ENCODE peak calls at places on chromosomes 1 and 21, in six cellular contexts. K, B, W, H, Z and R are unnamed samples.

GRCh38 chr1:180311011-180311730 is 81.1 kb downstream of the LHX4 start:
- DNase-seq in K (peak; percentile 76), B (no peak), W (no peak), H (no peak), Z (no peak), R (no peak)

GRCh38 chr1:20380175-20380574 is 89.5 kb downstream of the VWA5B1 start:
- DNase-seq in K (no peak), B (no peak), W (no peak), H (no peak), Z (no peak), R (no peak)

GRCh38 chr1:18199462-18199861 is 91.9 kb downstream of the IGSF21 start:
- DNase-seq in K (no peak), B (no peak), W (no peak), H (no peak), Z (no peak), R (no peak)

GRCh38 chr1:53412285-53413174 is 46.7 kb upstream of the DMRTB1 start:
- DNase-seq in K (no peak), B (no peak), W (no peak), H (no peak), Z (no peak), R (no peak)

GRCh38 chr1:197774691-197775281 is 494 bp downstream of the DENND1B start:
- DNase-seq in K (peak; percentile 40), B (no peak), W (peak; percentile 57), H (peak; percentile 75), Z (peak; percentile 3), R (peak; percentile 78)

GRCh38 chr1:197914510-197914909 is 2.7 kb upstream of the LHX9 start:
- DNase-seq in K (no peak), B (no peak), W (no peak), H (no peak), Z (no peak), R (no peak)

GRCh38 chr1:185853739-185854138 is 119.5 kb downstream of the HMCN1 start:
- DNase-seq in K (peak; percentile 12), B (no peak), W (no peak), H (no peak), Z (no peak), R (no peak)

GRCh38 chr21:43718872-43719747 is at the start of gene PDXK:
- DNase-seq in K (peak; percentile 76), B (peak; percentile 35), W (peak; percentile 72), H (peak; percentile 96), Z (peak; percentile 67), R (peak; percentile 89)

GRCh38 chr1:204685236-204686006 is at the start of gene LRRN2:
- DNase-seq in K (peak; percentile 28), B (no peak), W (no peak), H (no peak), Z (no peak), R (no peak)

GRCh38 chr1:228424685-228425660 is 8.3 kb upstream of the TRIM17 start:
- DNase-seq in K (no peak), B (no peak), W (no peak), H (no peak), Z (no peak), R (no peak)

GRCh38 chr1:228429698-228430097 is 13.0 kb upstream of the TRIM17 start:
- DNase-seq in K (no peak), B (no peak), W (no peak), H (no peak), Z (no peak), R (no peak)

GRCh38 chr1:228426518-228427175 is 10.0 kb upstream of the TRIM17 start:
- DNase-seq in K (no peak), B (no peak), W (no peak), H (peak; percentile 60), Z (no peak), R (no peak)

GRCh38 chr1:228430243-228430642 is 13.6 kb upstream of the TRIM17 start:
- DNase-seq in K (no peak), B (no peak), W (no peak), H (no peak), Z (no peak), R (no peak)

GRCh38 chr1:228429007-228429406 is 12.3 kb upstream of the TRIM17 start:
- DNase-seq in K (no peak), B (no peak), W (no peak), H (no peak), Z (no peak), R (no peak)
- TF ChIP-seq MAX in K (no peak), B (no peak), W (no peak), H (no peak), Z (no peak), R (no peak)

DNA sequence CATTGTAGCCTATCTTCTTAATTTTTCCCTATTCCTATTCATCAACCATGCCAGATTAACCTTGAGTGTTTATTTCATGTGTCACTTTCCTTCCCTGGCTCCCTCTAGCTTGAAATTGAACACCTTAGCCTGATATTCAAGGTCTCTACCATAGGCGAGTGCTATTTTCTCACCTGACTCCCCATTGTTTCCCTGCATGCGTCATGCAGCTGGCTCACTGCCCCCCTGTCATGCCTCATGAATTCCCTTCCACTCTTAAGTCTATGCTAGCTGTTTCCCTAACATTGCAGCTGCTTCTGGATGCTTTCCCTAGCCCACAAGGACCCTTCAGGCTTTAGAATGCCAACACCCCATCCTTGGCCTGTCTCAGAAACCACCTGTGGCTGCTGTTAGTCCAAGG is 56.7 kb upstream of the CD1D start:
- DNase-seq in K (no peak), B (no peak), W (no peak), H (no peak), Z (no peak), R (no peak)
- TF ChIP-seq CTCF in K (no peak), B (no peak), W (no peak), H (no peak), Z (no peak), R (no peak)

GRCh38 chr1:17017435-17017834 is 5.7 kb upstream of the ATP13A2 start:
- DNase-seq in K (no peak), B (no peak), W (no peak), H (no peak), Z (no peak), R (no peak)

GRCh38 chr1:17014671-17015567 is 3.2 kb upstream of the ATP13A2 start:
- DNase-seq in K (no peak), B (no peak), W (no peak), H (no peak), Z (no peak), R (no peak)

GRCh38 chr1:17018849-17019248 is 7.1 kb upstream of the ATP13A2 start:
- DNase-seq in K (no peak), B (no peak), W (no peak), H (no peak), Z (no peak), R (no peak)

GRCh38 chr1:17013598-17014320 is 2.0 kb upstream of the ATP13A2 start:
- DNase-seq in K (no peak), B (peak; percentile 15), W (no peak), H (peak; percentile 49), Z (no peak), R (peak; percentile 94)

GRCh38 chr1:17016317-17016661 is 4.6 kb upstream of the ATP13A2 start:
- DNase-seq in K (no peak), B (no peak), W (peak; percentile 70), H (no peak), Z (no peak), R (no peak)
- TF ChIP-seq MYC in K (no peak), B (no peak), W (no peak), H (no peak), Z (no peak), R (no peak)

GRCh38 chr1:64963466-64963865 is 2.9 kb downstream of the JAK1 start:
- DNase-seq in K (no peak), B (no peak), W (no peak), H (no peak), Z (no peak), R (no peak)
- TF ChIP-seq MAX in K (no peak), B (no peak), W (no peak), H (no peak), Z (no peak), R (no peak)

GRCh38 chr1:236063919-236064673 is 794 bp downstream of the NID1 start:
- DNase-seq in K (peak; percentile 36), B (no peak), W (peak; percentile 67), H (no peak), Z (peak; percentile 94), R (no peak)

GRCh38 chr1:236065509-236066005 is 667 bp upstream of the NID1 start:
- DNase-seq in K (no peak), B (no peak), W (no peak), H (no peak), Z (no peak), R (no peak)

GRCh38 chr1:236063551-236063918 is 1.4 kb downstream of the NID1 start:
- DNase-seq in K (no peak), B (no peak), W (no peak), H (no peak), Z (no peak), R (no peak)

GRCh38 chr1:236066054-236066453 is 1.2 kb upstream of the NID1 start:
- DNase-seq in K (no peak), B (no peak), W (peak; percentile 15), H (no peak), Z (no peak), R (no peak)

DNA sequence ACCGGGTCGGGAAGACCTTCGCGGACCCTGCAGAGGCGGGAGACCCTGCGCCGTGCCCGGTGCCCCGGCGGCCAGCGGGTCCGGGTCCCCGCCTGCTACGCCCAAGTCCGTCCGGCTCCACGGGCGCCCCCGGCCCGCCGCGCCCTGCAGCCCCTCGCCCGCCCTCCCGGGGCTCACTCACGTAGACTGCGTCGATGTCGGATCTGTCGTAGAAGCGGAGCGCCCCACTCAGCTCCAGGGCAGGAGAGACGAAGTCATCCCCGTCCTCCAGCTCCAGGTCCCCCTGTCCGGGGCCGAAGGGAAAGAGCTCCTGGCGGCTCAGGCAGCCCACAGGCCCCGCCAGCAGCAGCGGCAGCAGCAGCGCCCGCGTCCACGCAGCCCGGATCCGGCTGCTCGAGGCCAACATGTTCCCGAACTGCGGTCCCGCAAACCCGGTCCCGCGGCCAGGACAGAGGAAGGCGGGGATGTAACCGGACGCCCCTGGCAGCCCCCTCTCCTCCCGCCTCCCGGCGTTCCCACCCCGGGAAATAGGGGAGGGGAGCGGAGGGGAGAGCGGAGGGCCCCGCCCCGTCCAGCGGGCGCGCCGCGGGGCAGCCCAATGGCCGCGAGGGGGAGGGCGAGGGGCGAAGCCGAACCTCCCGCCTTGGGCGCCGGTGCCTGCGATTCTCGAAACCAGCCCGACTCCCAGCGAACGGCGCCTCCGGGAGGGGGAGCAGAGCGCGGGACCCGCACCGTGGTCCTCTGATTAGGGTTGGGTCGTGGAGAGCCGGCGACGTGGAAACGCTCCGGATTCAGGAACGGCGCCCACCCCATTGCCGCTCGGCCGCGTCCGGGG is at the start of gene NID1:
- DNase-seq in K (peak; percentile 35), B (no peak), W (peak; percentile 75), H (no peak), Z (peak; percentile 73), R (no peak)
- TF ChIP-seq CTCF in K (no peak), B (peak; percentile 2), W (no peak), H (no peak), Z (peak; percentile 59), R (no peak)

DNA sequence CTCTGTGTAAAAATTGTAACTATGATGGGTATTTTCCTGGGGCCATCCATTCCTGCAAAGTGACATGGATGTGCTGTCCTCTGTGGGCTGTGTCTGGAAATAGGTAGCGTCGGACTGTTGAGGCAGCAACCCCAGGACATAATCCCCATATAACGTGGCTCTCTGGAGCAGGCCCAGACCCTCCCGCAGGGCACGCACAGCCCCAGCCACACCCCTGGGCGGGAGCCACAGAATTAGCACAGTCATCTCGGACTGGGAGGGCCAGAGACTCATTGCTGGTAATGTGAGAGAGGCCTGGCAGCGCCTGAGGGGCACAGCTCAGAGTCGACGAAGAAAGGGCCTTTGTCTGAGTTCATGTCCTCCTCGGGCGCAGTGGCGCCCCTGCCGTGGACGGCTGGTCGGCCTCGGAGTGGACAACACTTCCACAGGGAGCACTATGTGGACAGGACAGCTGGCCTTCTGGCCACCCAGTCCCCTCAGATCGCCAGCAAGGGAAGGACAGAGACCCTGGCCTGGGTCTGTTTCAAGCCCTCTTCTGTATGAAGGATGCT is 20.1 kb downstream of the SIM2 start:
- DNase-seq in K (no peak), B (no peak), W (no peak), H (peak; percentile 68), Z (peak; percentile 53), R (no peak)
- TF ChIP-seq MYC in K (no peak), B (no peak), W (no peak), H (no peak), Z (no peak), R (no peak)